ENCODE peak calls at places on chromosomes 13 and 19, in four cellular contexts. V is HepG2, E is K562, Q is GM12878. L is an unnamed sample.

GRCh38 chr13:46235259-46235658 is 23.5 kb downstream of the LRRC63 start:
- DNase-seq in V (no peak), E (no peak), Q (no peak), L (no peak)

GRCh38 chr19:1432507-1432887 is 5.7 kb upstream of the RPS15 start:
- DNase-seq in V (no peak), E (no peak), Q (no peak), L (no peak)

GRCh38 chr13:113726961-113727411 is 32.0 kb upstream of the TMEM255B start:
- DNase-seq in V (no peak), E (no peak), Q (no peak), L (no peak)

GRCh38 chr13:113936566-113936965 is 37.3 kb downstream of the C13orf46 start:
- DNase-seq in V (no peak), E (no peak), Q (no peak), L (no peak)

GRCh38 chr19:43561144-43561970 is 14.0 kb downstream of the XRCC1 start:
- DNase-seq in V (no peak), E (no peak), Q (no peak), L (no peak)

GRCh38 chr19:38034153-38034835 is 127.3 kb downstream of the SIPA1L3 start:
- DNase-seq in V (no peak), E (no peak), Q (no peak), L (no peak)

GRCh38 chr19:7415163-7415856 is 66.6 kb downstream of the ARHGEF18 start:
- DNase-seq in V (peak), E (no peak), Q (no peak), L (peak)

GRCh38 chr19:16325671-16326400 is 1.2 kb downstream of the KLF2 start:
- DNase-seq in V (no peak), E (no peak), Q (no peak), L (no peak)

GRCh38 chr13:79393564-79394249 is 12.3 kb downstream of the RBM26 start:
- DNase-seq in V (peak), E (peak), Q (no peak), L (no peak)

GRCh38 chr19:2476451-2477140 is 669 bp downstream of the GADD45B start:
- DNase-seq in V (no peak), E (no peak), Q (no peak), L (peak)

GRCh38 chr19:46471116-46471733 is at the start of gene PNMA8A:
- DNase-seq in V (no peak), E (peak), Q (no peak), L (peak)
- H3K27ac ChIP-seq in V (no peak), E (peak), Q (no peak), L (peak)

DNA sequence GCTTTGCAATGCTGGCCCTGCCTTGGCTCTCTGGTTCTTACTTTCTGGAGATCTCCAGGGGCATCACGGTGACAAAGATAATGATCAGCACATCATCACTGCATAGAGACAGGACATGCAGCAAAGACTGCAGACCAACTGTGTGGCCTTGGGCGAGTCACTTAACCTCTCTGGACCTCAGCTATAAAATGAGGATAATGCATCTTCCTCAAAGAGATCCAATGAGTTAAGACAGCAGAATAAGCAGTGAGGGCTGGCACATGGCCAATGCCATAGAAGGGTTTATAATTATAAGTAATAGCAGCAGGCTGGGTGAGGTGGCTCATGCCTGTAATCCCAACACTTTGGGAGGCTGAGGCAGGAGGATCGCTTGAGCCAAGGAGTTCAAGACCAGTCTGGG is 2.4 kb downstream of the MAG start:
- DNase-seq in V (no peak), E (no peak), Q (no peak), L (no peak)
- H3K4me2 ChIP-seq in V (no peak), E (peak), Q (no peak), L (no peak)

GRCh38 chr13:100347941-100348340 is 240.6 kb downstream of the GGACT start:
- DNase-seq in V (no peak), E (peak), Q (no peak), L (no peak)
- TF ChIP-seq POLR2AphosphoS2 in V (no peak), E (no peak), Q (no peak), L (no peak)

GRCh38 chr19:39499082-39499642 is 415 bp downstream of the DLL3 start:
- DNase-seq in V (no peak), E (no peak), Q (no peak), L (no peak)

GRCh38 chr19:39496063-39496462 is 2.7 kb upstream of the DLL3 start:
- DNase-seq in V (no peak), E (no peak), Q (no peak), L (no peak)

GRCh38 chr19:39498262-39499081 is at the start of gene DLL3:
- DNase-seq in V (no peak), E (peak), Q (no peak), L (no peak)

GRCh38 chr19:39499932-39500331 is 1.2 kb downstream of the DLL3 start:
- DNase-seq in V (no peak), E (no peak), Q (no peak), L (no peak)

DNA sequence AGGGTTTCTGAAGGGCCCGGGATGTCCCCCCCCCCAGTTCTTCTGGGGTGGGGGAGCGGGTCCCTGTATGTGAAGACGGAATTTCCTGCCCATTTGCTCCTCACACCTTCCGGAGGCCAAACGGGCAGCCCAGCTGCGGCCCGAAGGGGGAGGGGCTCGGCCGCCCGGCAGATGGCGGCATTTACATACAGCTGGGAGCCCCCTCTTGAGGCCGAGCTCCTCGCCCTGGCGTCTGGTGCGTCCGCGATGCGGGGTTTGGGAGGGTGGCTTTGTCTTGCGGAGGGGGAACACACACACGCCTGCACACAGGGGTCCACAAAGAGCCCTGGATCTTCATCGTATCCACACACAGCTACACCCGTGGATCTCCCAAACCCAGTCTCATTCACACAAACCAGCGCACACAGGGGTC is 891 bp upstream of the DLL3 start:
- DNase-seq in V (peak), E (peak), Q (no peak), L (no peak)
- H3K27ac ChIP-seq in V (no peak), E (no peak), Q (no peak), L (peak)

GRCh38 chr19:56491399-56491798 is 14.3 kb upstream of the ZNF667 start:
- DNase-seq in V (no peak), E (no peak), Q (no peak), L (no peak)
- H3K4me2 ChIP-seq in V (no peak), E (no peak), Q (no peak), L (no peak)

GRCh38 chr13:76473552-76474134 is 412.6 kb downstream of the KCTD12 start:
- DNase-seq in V (peak), E (peak), Q (peak), L (peak)
- TF ChIP-seq POLR2AphosphoS2 in V (no peak), E (no peak), Q (no peak), L (no peak)

DNA sequence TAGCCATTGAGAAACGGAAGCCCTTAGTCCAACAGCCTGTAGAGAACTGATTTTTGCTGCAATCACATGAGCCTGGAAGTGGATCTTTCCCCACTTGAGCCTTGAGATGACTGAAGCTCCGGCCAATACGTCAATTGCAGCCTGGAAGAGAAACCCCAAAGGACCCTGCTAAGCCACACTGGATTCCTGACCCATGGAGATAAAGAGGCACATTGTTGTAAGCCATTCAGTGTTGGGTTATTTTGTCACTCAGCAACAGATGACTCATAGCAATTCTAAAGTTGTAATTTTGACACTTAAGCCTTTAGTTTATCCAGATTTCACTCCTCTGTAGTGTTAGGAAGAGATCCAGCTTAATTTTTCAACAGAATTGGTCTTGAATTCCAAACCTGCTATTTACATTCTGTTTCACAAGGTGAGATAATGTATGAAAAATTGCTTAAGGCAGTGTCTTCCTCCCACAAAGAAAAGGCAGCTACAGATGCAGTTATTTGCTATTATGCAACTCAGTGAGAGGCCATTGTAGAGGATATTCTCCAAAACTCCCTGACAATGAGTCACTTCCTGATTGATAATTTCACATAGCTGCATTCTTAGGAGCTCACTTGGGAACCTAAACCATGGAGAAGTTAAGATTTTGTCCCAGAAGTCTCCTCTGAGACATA is 59.4 kb upstream of the TSHZ3 start:
- DNase-seq in V (no peak), E (peak), Q (no peak), L (no peak)
- H3K27ac ChIP-seq in V (no peak), E (no peak), Q (no peak), L (no peak)

DNA sequence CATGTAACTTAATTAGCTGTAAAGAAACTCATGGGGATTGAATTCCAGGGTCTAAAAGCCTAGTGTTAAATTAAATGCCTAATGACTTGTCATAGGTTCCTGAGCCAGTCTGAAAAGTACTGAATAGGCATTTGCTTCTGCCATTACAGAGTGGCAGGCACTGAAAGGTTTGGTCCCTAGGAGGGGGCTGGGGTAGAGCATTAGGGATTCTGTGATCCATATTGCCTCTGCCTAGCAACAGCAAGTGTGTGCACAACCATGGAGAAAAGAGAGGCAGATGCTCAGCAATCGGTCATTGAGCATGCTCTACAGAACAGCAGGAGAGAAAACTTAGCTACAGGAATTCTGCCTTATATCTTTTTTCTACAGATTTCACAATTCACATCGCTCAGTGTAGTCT is 133.5 kb downstream of the TRPC4 start:
- DNase-seq in V (no peak), E (no peak), Q (no peak), L (no peak)
- H3K4me2 ChIP-seq in V (no peak), E (no peak), Q (no peak), L (no peak)

DNA sequence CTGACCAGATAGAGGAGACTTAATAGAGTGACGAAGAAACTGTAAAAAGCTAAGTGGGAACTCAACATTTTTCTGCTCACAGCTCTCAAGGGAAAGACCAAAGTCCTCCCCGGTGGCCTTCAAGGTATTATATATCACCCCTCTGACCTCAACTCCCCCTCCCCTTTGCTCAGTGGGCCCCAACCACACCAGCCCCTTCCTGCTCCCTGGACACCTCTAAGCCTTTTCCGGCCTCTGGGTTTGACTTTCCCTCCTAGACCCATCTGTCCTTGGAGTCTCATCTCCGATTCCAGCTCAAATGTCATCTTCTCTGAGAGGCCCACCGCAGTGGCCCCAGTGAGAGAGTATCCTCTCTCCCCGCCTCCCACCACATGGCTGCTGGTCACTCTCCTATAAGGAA is 990 bp upstream of the UHRF1 start:
- DNase-seq in V (peak), E (peak), Q (no peak), L (no peak)
- TF ChIP-seq POLR2AphosphoS2 in V (no peak), E (no peak), Q (no peak), L (no peak)

GRCh38 chr19:47072323-47072722 is 23.9 kb upstream of the TMEM160 start:
- DNase-seq in V (no peak), E (no peak), Q (no peak), L (no peak)

GRCh38 chr19:47074621-47075020 is 26.2 kb upstream of the TMEM160 start:
- DNase-seq in V (no peak), E (no peak), Q (no peak), L (no peak)

GRCh38 chr19:47071731-47072130 is 23.3 kb upstream of the TMEM160 start:
- DNase-seq in V (no peak), E (no peak), Q (no peak), L (no peak)

GRCh38 chr19:47075179-47075811 is 26.9 kb upstream of the TMEM160 start:
- DNase-seq in V (no peak), E (no peak), Q (no peak), L (no peak)

GRCh38 chr19:47073574-47073973 is 25.1 kb upstream of the TMEM160 start:
- DNase-seq in V (no peak), E (no peak), Q (no peak), L (no peak)
- H3K27ac ChIP-seq in V (no peak), E (no peak), Q (no peak), L (no peak)